ENCODE peak calls at places on chromosomes 12 and 14, in four cellular contexts. E is heart left ventricle, B is Peyer's patch, U is vagina. W is an unnamed sample. For H3K4me1, the result is how much of the 10 kb centered on the place peaks cover.

GRCh38 chr14:75234173-75234855 is 44.3 kb upstream of the FOS start:
- DNase-seq in B (peak), U (no peak), E (peak), W (peak)

GRCh38 chr12:130835436-130835835 is 3.6 kb downstream of the STX2 start:
- DNase-seq in U (no peak), B (peak), E (no peak), W (no peak)

GRCh38 chr14:58884442-58884841 is 246.7 kb downstream of the DACT1 start:
- DNase-seq in U (no peak), E (no peak), B (no peak), W (no peak)

GRCh38 chr12:51349026-51349425 is 2.5 kb upstream of the CELA1 start:
- DNase-seq in U (no peak), B (no peak), E (no peak), W (no peak)

GRCh38 chr12:47754126-47754525 is 4.6 kb downstream of the RAPGEF3 start:
- DNase-seq in E (no peak), B (no peak), U (no peak), W (no peak)

GRCh38 chr14:103880334-103880985 is 33.1 kb upstream of the PPP1R13B start:
- DNase-seq in B (peak), U (no peak), E (peak), W (peak)

GRCh38 chr14:24935796-24936195 is 114.2 kb downstream of the STXBP6 start:
- DNase-seq in B (no peak), U (no peak), E (no peak), W (no peak)

GRCh38 chr14:75267141-75267601 is 11.5 kb upstream of the FOS start:
- DNase-seq in E (no peak), B (no peak), U (no peak), W (no peak)

GRCh38 chr12:118650586-118650960 is 274.2 kb downstream of the SUDS3 start:
- DNase-seq in B (no peak), U (no peak), E (no peak), W (no peak)

GRCh38 chr12:78403136-78403535 is 461.4 kb upstream of the SYT1 start:
- DNase-seq in B (no peak), E (no peak), U (no peak), W (no peak)

GRCh38 chr14:61510736-61511557 is 184.4 kb upstream of the HIF1A start:
- DNase-seq in E (no peak), B (peak), U (no peak), W (no peak)

GRCh38 chr14:61512026-61512425 is 183.3 kb upstream of the HIF1A start:
- DNase-seq in B (no peak), E (no peak), U (no peak), W (no peak)

GRCh38 chr14:61505815-61506809 is 184.7 kb downstream of the PRKCH start:
- DNase-seq in E (no peak), B (no peak), U (no peak), W (no peak)

GRCh38 chr14:61511558-61511924 is 183.8 kb upstream of the HIF1A start:
- DNase-seq in E (no peak), U (no peak), B (no peak), W (no peak)

DNA sequence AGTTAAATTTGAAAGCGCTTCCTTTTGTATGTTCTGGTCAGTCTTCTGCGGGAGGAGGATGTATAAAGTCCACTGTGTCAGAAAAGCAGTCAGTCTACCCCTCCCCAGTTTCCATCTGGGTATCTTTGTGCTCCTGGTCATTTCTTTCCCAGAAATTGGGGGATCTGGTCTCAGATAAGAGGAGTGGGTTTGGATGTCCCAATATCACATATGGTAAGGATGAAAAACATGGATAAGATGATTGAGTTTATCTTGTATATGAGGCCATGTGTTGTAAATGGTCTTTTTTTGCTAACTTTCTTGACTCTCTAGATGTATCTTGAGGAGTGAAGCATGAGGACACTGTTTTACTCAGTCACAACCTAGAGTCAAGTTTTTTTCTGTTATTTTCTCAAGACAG is 186.8 kb upstream of the HIF1A start:
- DNase-seq in U (no peak), B (no peak), E (no peak), W (no peak)
- H3K4me1 ChIP-seq in U (under half), B (under half), E (under half), W (under half)

DNA sequence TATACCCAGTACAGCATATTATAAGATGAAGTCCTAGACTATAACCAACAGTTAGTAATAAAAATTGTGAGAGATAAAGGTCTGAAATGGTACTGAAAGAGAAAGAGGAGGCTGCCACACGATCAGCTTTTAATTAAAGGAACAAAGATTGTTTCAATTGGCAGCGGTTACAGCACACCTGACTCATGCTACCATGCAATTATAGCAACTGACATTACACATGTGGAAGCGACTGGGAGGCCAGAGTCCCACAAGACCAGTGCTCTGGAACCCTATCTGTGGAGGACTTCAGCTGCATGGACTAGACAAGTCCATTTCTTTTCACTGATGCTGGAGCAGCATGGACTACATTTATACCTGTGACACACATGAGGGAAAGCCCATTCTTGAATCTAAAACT is 55.2 kb downstream of the SEL1L start:
- DNase-seq in B (peak), E (no peak), U (no peak), W (no peak)
- H3K27ac ChIP-seq in B (no peak), E (no peak), U (no peak), W (no peak)

GRCh38 chr12:28536088-28536487 is 345.8 kb downstream of the CCDC91 start:
- DNase-seq in B (no peak), U (no peak), E (no peak), W (no peak)
- TF ChIP-seq POLR2A in B (no peak), U (no peak), E (no peak), W (no peak)

DNA sequence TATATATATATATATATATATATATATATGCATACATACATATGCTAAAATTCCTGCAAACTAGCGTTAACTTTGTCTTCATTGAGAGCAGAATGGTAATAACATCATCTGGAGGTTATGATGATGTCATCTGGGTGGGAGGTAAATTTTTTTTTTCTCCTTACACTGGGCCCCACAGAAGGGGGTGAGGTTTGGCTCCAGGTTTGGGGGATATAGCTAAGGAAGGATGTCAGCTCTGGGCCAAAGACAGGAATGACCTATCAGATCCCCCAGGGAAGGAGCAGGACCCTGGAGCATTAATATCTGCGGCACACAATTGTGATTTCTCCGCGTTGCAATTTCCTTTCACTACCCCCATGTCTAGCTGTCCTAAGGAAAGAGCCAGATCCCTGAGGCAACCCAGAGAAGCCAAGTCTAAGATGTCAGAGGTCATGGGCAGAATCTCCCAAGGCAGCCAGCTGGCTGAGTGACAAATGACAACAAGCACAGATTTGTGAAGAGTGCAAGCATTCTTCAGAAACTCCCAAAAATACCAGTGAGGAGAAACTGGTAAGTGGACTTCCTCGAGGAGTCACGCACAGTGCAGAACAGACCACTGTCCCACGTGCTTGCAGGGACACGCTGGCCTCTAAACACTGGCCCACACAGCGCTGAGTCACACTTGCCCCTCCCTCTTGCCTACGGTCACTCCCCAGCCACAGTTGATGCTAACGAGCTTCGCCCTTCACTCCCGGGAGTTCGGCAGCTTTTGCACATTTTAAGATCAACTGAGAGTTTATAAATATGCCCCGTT is 9.9 kb downstream of the UBC start:
- DNase-seq in U (no peak), E (peak), B (peak), W (peak)
- H3K4me1 ChIP-seq in U (under half), E (under half), B (under half), W (under half)

DNA sequence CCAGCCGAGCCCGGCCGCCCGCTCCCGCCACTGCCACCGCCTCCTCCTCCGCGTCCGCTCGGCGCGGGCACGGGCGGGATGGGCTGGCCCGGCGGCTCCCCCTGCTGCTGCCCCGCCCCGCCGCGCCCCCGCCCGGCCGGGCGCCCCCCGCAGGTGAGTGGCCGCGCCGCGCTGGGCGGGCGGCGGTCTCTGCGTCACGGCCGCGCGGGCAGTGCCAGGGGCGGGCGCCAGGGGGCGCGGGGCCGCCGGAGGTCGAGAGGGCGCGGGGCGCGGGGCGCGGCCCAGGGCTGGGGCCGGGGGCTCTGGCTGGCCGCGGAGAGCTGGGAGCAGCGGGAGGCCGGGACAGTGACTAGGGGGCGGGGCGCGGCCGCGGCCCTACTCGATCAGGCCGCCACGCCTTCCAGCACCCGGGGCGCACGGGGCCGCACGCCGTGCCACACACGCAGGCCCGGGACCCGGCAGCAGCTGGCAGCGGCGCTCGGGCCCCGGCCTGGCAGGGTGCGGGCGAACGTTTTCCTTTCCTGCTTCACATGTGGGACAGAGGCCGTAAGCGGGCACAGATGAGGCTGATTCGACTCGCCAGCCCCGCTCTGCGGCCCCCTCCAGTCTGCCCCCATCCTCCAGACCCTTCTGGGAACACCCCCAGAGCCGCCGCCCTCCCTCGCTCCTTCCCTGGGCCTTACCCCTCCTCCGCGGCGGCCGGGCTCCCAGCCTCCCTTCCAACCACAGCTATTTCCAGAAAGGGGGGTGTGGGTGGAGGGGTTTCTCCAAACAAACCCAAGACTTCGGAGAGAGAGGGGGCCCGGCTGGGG is 2.4 kb upstream of the TNS2 start:
- DNase-seq in B (peak), E (peak), U (no peak), W (peak)
- H3K27ac ChIP-seq in B (peak), E (peak), U (peak), W (peak)

DNA sequence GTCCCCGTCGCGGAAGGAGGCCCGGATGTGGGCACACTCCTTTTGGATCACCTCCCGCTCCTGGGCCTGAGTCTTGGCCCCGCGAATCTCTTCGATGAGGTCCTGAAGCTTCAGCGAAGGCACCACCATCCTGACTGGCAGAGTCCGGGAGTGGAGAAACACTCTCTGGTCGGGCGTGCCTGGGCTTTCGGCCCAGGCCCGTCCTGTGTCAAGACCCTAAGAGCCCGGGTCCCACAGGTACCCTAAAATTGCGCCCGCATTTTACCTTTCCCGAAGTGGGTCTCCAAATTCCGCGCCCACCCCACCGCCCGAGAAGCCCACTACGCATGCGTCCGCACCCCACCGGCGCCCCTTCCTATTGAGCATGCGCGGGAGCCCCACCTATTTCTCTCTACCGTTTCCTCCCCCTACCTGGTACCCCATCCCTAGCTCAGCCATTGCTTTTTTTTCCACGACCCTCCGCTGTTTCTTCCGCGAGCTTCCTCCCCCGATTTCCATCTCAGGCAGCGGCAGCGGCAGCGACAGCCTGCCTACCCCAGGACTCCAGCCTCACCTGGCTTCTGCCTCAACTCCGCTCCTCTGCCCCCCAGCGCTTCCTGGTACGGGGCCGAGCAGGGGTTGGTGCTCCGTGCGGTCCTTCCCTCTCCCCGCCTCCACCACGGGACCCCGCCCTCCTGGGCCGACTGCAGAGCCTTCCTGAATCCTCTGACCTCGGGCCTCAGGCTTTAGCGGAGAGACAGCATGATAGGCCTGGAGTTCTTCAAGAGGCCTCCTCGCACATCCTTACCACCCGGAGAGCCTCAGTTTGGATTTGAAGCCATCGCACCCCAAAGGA is at the start of gene AP1G2:
- DNase-seq in B (peak), E (peak), U (no peak), W (peak)
- TF ChIP-seq POLR2A in B (peak), E (no peak), U (no peak), W (peak)

DNA sequence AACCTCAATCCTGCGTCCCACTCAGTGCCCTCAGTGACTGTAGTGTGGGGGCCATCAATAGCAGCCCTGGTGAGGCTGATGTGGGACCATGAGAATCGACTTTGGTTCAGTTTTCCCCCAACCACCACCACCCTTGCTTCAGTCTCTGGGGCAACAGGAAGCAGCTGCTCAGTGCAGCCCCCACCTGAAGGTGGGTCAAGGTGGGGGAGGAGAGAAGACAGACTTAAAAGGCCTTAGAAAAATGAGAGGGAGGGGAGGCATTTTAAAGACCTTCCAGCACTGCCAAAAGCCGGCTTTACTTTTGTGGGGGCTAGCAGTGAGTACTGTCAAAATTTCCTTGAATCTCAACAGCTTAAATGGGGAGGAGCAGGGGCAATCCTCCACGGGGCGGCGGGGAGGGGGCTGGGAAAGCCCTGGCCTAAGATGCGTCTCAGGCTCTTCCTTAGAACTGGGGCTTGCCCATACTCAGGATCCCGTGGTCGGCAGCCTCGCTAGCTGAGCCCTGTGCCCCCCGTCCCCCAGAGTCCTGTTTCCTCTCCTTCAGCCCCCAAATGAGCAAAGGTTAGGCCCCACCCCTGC is 5.5 kb upstream of the BAZ2A start:
- DNase-seq in U (no peak), B (peak), E (no peak), W (no peak)
- H3K4me1 ChIP-seq in U (half or more), B (under half), E (under half), W (under half)

GRCh38 chr12:101706403-101706802 is 9.0 kb downstream of the CHPT1 start:
- DNase-seq in U (no peak), E (no peak), B (no peak), W (no peak)
- H3K27ac ChIP-seq in U (no peak), E (no peak), B (no peak), W (no peak)

W was measured in transverse colon.